ENCODE peak calls at places on chromosomes 2 and 18, in ten cellular contexts. X is PC-9, K is HL-60, T is small intestine, M is neural progenitor cell, Z is upper lobe of right lung, D is fibroblast of lung, F is Peyer's patch, R is epithelial cell of prostate, E is brain microvascular endothelial cell. Y is an unnamed sample.

GRCh38 chr18:50334546-50335152 is 40.2 kb upstream of the SKA1 start:
- DNase-seq in M (no peak), T (no peak), X (no peak), Z (no peak), K (no peak), R (no peak), F (no peak), E (no peak), D (no peak), Y (no peak)

GRCh38 chr2:165070089-165070488 is 114.8 kb upstream of the SLC38A11 start:
- DNase-seq in E (no peak), R (no peak), T (no peak), X (no peak), K (no peak), M (peak), F (no peak), Z (no peak), D (peak), Y (peak)

GRCh38 chr2:20643060-20643459 is 7.8 kb downstream of the HS1BP3 start:
- DNase-seq in X (no peak), M (no peak), E (no peak), R (no peak), T (no peak), Z (no peak), K (no peak), D (no peak), F (no peak), Y (no peak)

GRCh38 chr18:46660955-46661749 is 4.1 kb upstream of the LOXHD1 start:
- DNase-seq in T (peak), E (no peak), Z (no peak), K (no peak), R (no peak), M (peak), X (no peak), D (peak), F (no peak), Y (peak)

GRCh38 chr18:67041334-67041733 is 437.4 kb upstream of the CDH19 start:
- DNase-seq in R (no peak), Z (no peak), T (no peak), E (no peak), K (no peak), F (no peak), D (no peak), X (no peak), M (peak), Y (no peak)

GRCh38 chr2:64632855-64633819 is 20.6 kb downstream of the SERTAD2 start:
- DNase-seq in E (no peak), K (no peak), X (no peak), M (no peak), T (no peak), F (no peak), Z (no peak), D (no peak), R (no peak), Y (no peak)

GRCh38 chr2:56184500-56184996 is 758 bp downstream of the CCDC85A start:
- DNase-seq in R (no peak), X (no peak), T (peak), M (peak), K (no peak), F (peak), Z (peak), E (no peak), D (peak), Y (no peak)

GRCh38 chr2:237731663-237732062 is 66.9 kb upstream of the RBM44 start:
- DNase-seq in D (peak), X (peak), F (no peak), K (no peak), T (peak), R (peak), E (peak), M (no peak), Z (no peak), Y (peak)

GRCh38 chr2:204950695-204951094 is 405.4 kb downstream of the PARD3B start:
- DNase-seq in K (no peak), F (no peak), X (peak), D (peak), Z (no peak), M (no peak), T (no peak), E (peak), R (no peak), Y (no peak)

GRCh38 chr18:48488388-48488850 is 50.4 kb upstream of the CTIF start:
- DNase-seq in K (no peak), R (peak), X (peak), D (peak), M (no peak), F (peak), Z (peak), T (peak), E (peak), Y (peak)

GRCh38 chr2:46032161-46032813 is 264.9 kb upstream of the EPAS1 start:
- DNase-seq in X (no peak), T (no peak), F (no peak), R (no peak), M (no peak), E (no peak), K (no peak), D (no peak), Z (no peak), Y (no peak)

GRCh38 chr2:23183733-23184132 is 201.2 kb upstream of the KLHL29 start:
- DNase-seq in F (no peak), T (no peak), M (no peak), Z (no peak), X (no peak), R (no peak), K (no peak), D (no peak), E (no peak), Y (no peak)

GRCh38 chr2:105496271-105496670 is 97.4 kb upstream of the FHL2 start:
- DNase-seq in F (no peak), Z (no peak), K (no peak), T (no peak), M (no peak), D (no peak), E (no peak), R (no peak), X (no peak), Y (no peak)
- H3K27ac ChIP-seq in F (no peak), Z (no peak), K (no peak), T (no peak), M (no peak), D (no peak), E (no peak), R (no peak), X (no peak), Y (no peak)

GRCh38 chr18:8781671-8782070 is 76.3 kb downstream of the MTCL1 start:
- DNase-seq in E (no peak), Z (no peak), R (no peak), F (no peak), T (no peak), M (no peak), K (no peak), D (no peak), X (no peak), Y (no peak)
- H3K27ac ChIP-seq in E (no peak), Z (no peak), R (no peak), F (no peak), T (no peak), M (peak), K (no peak), D (no peak), X (no peak), Y (no peak)

GRCh38 chr2:105611328-105611627 is 133.4 kb upstream of the NCK2 start:
- DNase-seq in T (peak), X (no peak), K (no peak), F (no peak), Z (no peak), R (no peak), D (no peak), E (no peak), M (no peak), Y (no peak)

GRCh38 chr2:105615352-105615751 is 129.4 kb upstream of the NCK2 start:
- DNase-seq in D (no peak), F (no peak), K (no peak), R (no peak), Z (no peak), M (no peak), X (no peak), T (peak), E (no peak), Y (no peak)

GRCh38 chr2:105610444-105611327 is 134.0 kb upstream of the NCK2 start:
- DNase-seq in D (no peak), E (peak), M (no peak), X (no peak), Z (no peak), F (no peak), T (peak), R (no peak), K (no peak), Y (no peak)

GRCh38 chr2:105609756-105610397 is 134.8 kb upstream of the NCK2 start:
- DNase-seq in K (no peak), E (no peak), D (no peak), T (peak), R (no peak), X (no peak), M (no peak), F (no peak), Z (no peak), Y (no peak)

DNA sequence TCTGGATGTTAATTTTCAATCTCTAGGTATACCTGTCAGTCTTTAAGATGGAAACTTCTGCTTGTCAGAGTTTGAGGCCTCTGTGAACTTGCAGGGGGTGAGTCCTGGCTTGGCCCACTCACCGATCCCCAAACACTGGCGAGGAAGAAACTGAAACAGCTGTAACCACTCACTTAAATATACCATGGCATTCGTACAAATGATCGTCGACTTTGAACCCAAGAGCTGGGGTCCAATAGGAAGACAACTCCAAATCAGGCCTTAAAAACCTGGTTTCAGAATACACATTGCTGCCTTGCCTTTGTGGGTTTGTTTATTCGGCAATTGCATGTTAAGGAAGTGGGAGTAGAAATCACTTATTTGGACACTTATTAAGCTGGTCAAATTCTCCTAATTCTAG is 132.7 kb upstream of the NCK2 start:
- DNase-seq in X (no peak), Z (no peak), M (no peak), T (peak), K (no peak), E (no peak), R (no peak), F (no peak), D (no peak), Y (no peak)
- H3K27ac ChIP-seq in X (no peak), Z (no peak), M (no peak), T (peak), K (no peak), E (no peak), R (no peak), F (no peak), D (no peak), Y (no peak)

DNA sequence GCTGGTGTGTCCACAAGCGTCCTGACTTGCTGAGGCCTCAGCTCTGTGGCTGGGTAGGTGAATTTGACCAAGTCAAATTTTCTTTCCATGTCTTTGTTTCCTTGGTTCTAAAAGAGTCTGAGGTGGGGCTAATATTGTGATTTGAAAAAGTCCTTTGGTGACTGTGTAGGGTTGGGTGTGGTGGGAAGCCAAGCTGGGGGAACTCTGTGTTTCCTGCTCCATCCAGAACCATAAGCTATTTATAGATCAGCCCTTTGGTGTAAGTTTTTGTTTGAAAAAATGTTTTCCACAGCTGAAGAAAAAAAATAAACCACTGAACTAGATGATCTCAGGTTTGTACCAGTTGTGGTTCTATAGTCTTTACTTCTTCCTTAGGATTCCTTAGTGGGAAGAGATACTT is 462.7 kb downstream of the TGIF1 start:
- DNase-seq in D (peak), R (no peak), F (no peak), T (no peak), X (no peak), M (no peak), K (no peak), Z (no peak), E (no peak), Y (no peak)
- H3K27ac ChIP-seq in D (no peak), R (no peak), F (no peak), T (no peak), X (no peak), M (no peak), K (no peak), Z (no peak), E (no peak), Y (no peak)

GRCh38 chr18:3654442-3655253 is 204.7 kb downstream of the TGIF1 start:
- DNase-seq in Z (no peak), X (no peak), D (no peak), K (no peak), R (no peak), F (no peak), M (no peak), T (peak), E (no peak), Y (no peak)
- H3K27ac ChIP-seq in Z (no peak), X (peak), D (peak), K (peak), R (no peak), F (no peak), M (no peak), T (peak), E (no peak), Y (no peak)

GRCh38 chr2:111169268-111169667 is 48.6 kb downstream of the BCL2L11 start:
- DNase-seq in Z (no peak), T (no peak), X (no peak), R (no peak), F (no peak), D (no peak), K (no peak), M (no peak), E (no peak), Y (no peak)
- H3K27ac ChIP-seq in Z (no peak), T (no peak), X (no peak), R (no peak), F (no peak), D (no peak), K (no peak), M (no peak), E (no peak), Y (peak)

Y was measured in SJCRH30.